ENCODE peak calls at places on chromosomes 3 and 15, in eight cellular contexts. N is A549, Q is stomach, X is GM12878, F is tibial nerve, V is sigmoid colon, Y is upper lobe of left lung, W is transverse colon. P is an unnamed sample.

GRCh38 chr3:38404286-38404685 is 49.4 kb upstream of the ACVR2B start:
- DNase-seq in N (no peak), Q (no peak), X (no peak), F (no peak), V (peak), Y (peak), W (peak), P (no peak)

GRCh38 chr15:47439870-47440155 is 277.5 kb upstream of the SEMA6D start:
- DNase-seq in N (no peak), Q (no peak), X (no peak), F (no peak), V (no peak), Y (no peak), W (no peak), P (no peak)

GRCh38 chr3:107884719-107885460 is 205.9 kb downstream of the CD47 start:
- DNase-seq in N (no peak), Q (no peak), X (no peak), F (no peak), V (no peak), Y (no peak), W (no peak), P (no peak)

GRCh38 chr3:45105855-45106655 is 40.1 kb downstream of the CDCP1 start:
- DNase-seq in N (no peak), Q (no peak), X (no peak), F (no peak), V (no peak), Y (peak), W (no peak), P (no peak)

GRCh38 chr3:121488628-121489027 is 57.2 kb downstream of the POLQ start:
- DNase-seq in N (no peak), Q (no peak), X (no peak), F (no peak), V (no peak), Y (no peak), W (no peak), P (no peak)

GRCh38 chr3:154217663-154218062 is 96.5 kb downstream of the ARHGEF26 start:
- DNase-seq in N (no peak), Q (no peak), X (no peak), F (no peak), V (no peak), Y (no peak), W (no peak), P (no peak)

GRCh38 chr3:43418601-43419272 is 132.4 kb downstream of the SNRK start:
- DNase-seq in N (no peak), Q (no peak), X (no peak), F (no peak), V (no peak), Y (no peak), W (no peak), P (no peak)

GRCh38 chr15:66170042-66170441 is 83.5 kb downstream of the MEGF11 start:
- DNase-seq in N (no peak), Q (no peak), X (no peak), F (no peak), V (no peak), Y (no peak), W (no peak), P (no peak)

GRCh38 chr15:48645558-48646330 is at the start of gene FBN1:
- DNase-seq in N (peak), Q (peak), X (peak), F (peak), V (peak), Y (peak), W (peak), P (peak)

GRCh38 chr3:126986001-126986400 is 3.1 kb downstream of the PLXNA1 start:
- DNase-seq in N (no peak), Q (no peak), X (no peak), F (no peak), V (no peak), Y (no peak), W (no peak), P (no peak)

GRCh38 chr15:41895491-41895890 is 1.6 kb upstream of the SPTBN5 start:
- DNase-seq in N (no peak), Q (no peak), X (no peak), F (no peak), V (no peak), Y (no peak), W (no peak), P (no peak)

GRCh38 chr3:120795017-120795648 is 52.6 kb downstream of the GTF2E1 start:
- DNase-seq in N (peak), Q (peak), X (peak), F (peak), V (peak), Y (peak), W (peak), P (peak)

GRCh38 chr15:60257760-60258159 is 140.0 kb downstream of the ANXA2 start:
- DNase-seq in N (no peak), Q (no peak), X (no peak), F (no peak), V (no peak), Y (no peak), W (no peak), P (no peak)

GRCh38 chr15:93088200-93088980 is 621 bp downstream of the RGMA start:
- DNase-seq in N (peak), Q (no peak), X (no peak), F (no peak), V (peak), Y (no peak), W (no peak), P (peak)

GRCh38 chr3:11853450-11853849 is 6.8 kb upstream of the TAMM41 start:
- DNase-seq in N (no peak), Q (no peak), X (no peak), F (no peak), V (no peak), Y (no peak), W (no peak), P (no peak)

GRCh38 chr15:39774688-39775267 is 7.9 kb downstream of the FSIP1 start:
- DNase-seq in N (no peak), Q (no peak), X (no peak), F (no peak), V (no peak), Y (no peak), W (no peak), P (no peak)

GRCh38 chr3:184513276-184514150 is 48.1 kb upstream of the EPHB3 start:
- DNase-seq in N (peak), Q (peak), X (peak), F (peak), V (peak), Y (peak), W (peak), P (peak)

GRCh38 chr3:177498037-177498857 is 301.0 kb upstream of the TBL1XR1 start:
- DNase-seq in N (peak), Q (peak), X (no peak), F (peak), V (no peak), Y (peak), W (no peak), P (no peak)

GRCh38 chr15:47975422-47975821 is 145.4 kb upstream of the SLC24A5 start:
- DNase-seq in N (no peak), Q (no peak), X (no peak), F (no peak), V (no peak), Y (no peak), W (no peak), P (no peak)

GRCh38 chr3:52896613-52897012 is 735 bp downstream of the STIMATE start:
- DNase-seq in N (no peak), Q (no peak), X (no peak), F (no peak), V (no peak), Y (peak), W (no peak), P (no peak)

GRCh38 chr3:55893045-55893664 is 406.0 kb upstream of the WNT5A start:
- DNase-seq in N (no peak), Q (no peak), X (no peak), F (no peak), V (no peak), Y (no peak), W (no peak), P (no peak)
- TF ChIP-seq EP300 in N (no peak), Q (no peak), X (no peak), F (no peak), V (no peak), Y (no peak), W (no peak), P (no peak)

GRCh38 chr15:101489236-101489632 is 273 bp downstream of the PCSK6 start:
- DNase-seq in N (peak), Q (peak), X (no peak), F (no peak), V (no peak), Y (peak), W (peak), P (peak)
- H3K27ac ChIP-seq in N (peak), Q (no peak), X (no peak), F (no peak), V (no peak), Y (no peak), W (no peak), P (no peak)

GRCh38 chr3:140501054-140501769 is 176.7 kb upstream of the TRIM42 start:
- DNase-seq in N (no peak), Q (no peak), X (no peak), F (no peak), V (no peak), Y (no peak), W (no peak), P (no peak)

GRCh38 chr3:140499114-140499757 is 178.6 kb upstream of the TRIM42 start:
- DNase-seq in N (peak), Q (no peak), X (no peak), F (no peak), V (no peak), Y (no peak), W (no peak), P (no peak)

GRCh38 chr3:140505256-140505655 is 172.6 kb upstream of the TRIM42 start:
- DNase-seq in N (no peak), Q (no peak), X (peak), F (peak), V (no peak), Y (no peak), W (no peak), P (peak)

GRCh38 chr3:140500473-140500872 is 177.4 kb upstream of the TRIM42 start:
- DNase-seq in N (no peak), Q (no peak), X (no peak), F (no peak), V (no peak), Y (no peak), W (no peak), P (no peak)

GRCh38 chr3:140501770-140502364 is 176.0 kb upstream of the TRIM42 start:
- DNase-seq in N (no peak), Q (no peak), X (no peak), F (no peak), V (no peak), Y (no peak), W (no peak), P (no peak)
- TF ChIP-seq EP300 in N (no peak), Q (no peak), X (no peak), F (no peak), V (no peak), Y (no peak), W (no peak), P (no peak)

DNA sequence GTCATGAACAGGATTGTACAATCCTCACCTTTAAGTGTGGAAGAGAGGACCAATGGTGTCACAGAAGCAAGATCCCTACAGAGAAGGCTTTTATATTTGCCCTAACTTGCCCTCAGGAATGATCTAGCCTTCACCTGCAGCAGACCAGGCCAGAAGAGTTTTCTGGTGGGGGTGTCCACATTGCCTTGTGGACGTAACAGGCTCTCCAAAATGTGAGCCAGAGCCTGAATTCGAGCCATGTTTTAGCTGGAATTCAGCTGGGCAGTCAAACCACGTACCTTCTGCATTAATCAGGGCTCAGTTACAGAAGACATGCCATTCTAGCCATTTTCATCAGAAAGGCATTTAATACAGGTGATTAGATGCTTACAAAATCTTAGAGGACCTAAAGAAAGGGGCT is 23.6 kb upstream of the RAB7A start:
- DNase-seq in N (no peak), Q (no peak), X (no peak), F (no peak), V (no peak), Y (no peak), W (no peak), P (no peak)
- H3K27ac ChIP-seq in N (no peak), Q (no peak), X (no peak), F (no peak), V (no peak), Y (no peak), W (no peak), P (no peak)

GRCh38 chr3:72183489-72183888 is 398.5 kb upstream of the PROK2 start:
- DNase-seq in N (no peak), Q (no peak), X (no peak), F (no peak), V (no peak), Y (no peak), W (no peak), P (no peak)

GRCh38 chr3:72189344-72189743 is 404.4 kb upstream of the PROK2 start:
- DNase-seq in N (no peak), Q (no peak), X (no peak), F (no peak), V (no peak), Y (no peak), W (no peak), P (no peak)

GRCh38 chr3:72186485-72186864 is 401.5 kb upstream of the PROK2 start:
- DNase-seq in N (no peak), Q (no peak), X (no peak), F (no peak), V (no peak), Y (no peak), W (no peak), P (no peak)

GRCh38 chr3:72187131-72187530 is 402.2 kb upstream of the PROK2 start:
- DNase-seq in N (peak), Q (no peak), X (no peak), F (no peak), V (no peak), Y (no peak), W (no peak), P (no peak)

DNA sequence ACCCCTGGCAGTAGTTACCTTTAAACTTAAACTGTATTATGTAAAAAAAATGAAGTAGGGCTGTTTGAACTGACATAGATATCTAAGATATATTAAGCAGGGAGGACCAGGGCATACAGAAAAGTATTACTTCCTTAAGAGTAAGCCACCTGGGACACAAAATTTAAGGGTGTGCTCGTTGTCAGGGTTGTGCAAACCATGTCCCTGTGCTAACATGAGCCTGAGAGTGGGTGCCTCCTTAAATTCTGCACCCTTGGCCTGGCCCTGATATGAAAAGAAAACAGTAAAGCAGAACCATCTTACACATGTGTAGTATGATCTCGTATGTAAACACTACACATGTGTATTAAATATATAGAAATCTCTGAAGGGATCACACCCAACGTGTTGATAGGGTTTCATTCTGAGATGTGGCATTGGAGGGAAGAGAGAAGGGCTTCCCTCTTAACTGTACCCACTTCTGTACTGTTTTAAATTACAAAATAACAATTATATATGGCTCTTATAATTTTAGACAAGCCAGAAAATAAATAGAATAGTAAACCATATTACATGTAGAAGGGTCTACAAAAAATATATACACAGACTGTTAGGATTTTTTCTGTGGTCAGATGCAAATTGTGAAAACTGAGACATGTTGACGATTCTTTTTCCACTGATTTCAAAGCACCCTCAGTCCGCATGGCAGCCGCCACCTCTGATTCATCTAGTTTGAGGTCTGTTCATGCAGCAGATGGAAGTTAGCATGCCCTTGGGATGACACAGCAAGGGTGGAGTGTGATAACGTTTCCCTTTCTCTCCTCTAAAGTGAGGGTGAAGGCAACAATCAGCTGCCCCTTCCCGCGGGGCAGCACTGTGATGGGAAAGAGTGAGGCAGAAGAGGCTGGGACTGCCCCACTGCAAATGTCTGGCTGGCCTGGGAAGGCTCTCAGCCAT is 400.9 kb upstream of the PROK2 start:
- DNase-seq in N (peak), Q (no peak), X (no peak), F (no peak), V (no peak), Y (no peak), W (no peak), P (no peak)
- TF ChIP-seq EP300 in N (no peak), Q (no peak), X (no peak), F (no peak), V (no peak), Y (no peak), W (no peak), P (no peak)

GRCh38 chr3:64082917-64083587 is 59.8 kb upstream of the PSMD6 start:
- DNase-seq in N (no peak), Q (no peak), X (no peak), F (no peak), V (no peak), Y (no peak), W (no peak), P (no peak)

GRCh38 chr3:64086479-64086878 is 63.2 kb upstream of the PSMD6 start:
- DNase-seq in N (no peak), Q (no peak), X (no peak), F (no peak), V (no peak), Y (no peak), W (no peak), P (no peak)

GRCh38 chr3:64083588-64083974 is 60.3 kb upstream of the PSMD6 start:
- DNase-seq in N (no peak), Q (no peak), X (no peak), F (no peak), V (no peak), Y (no peak), W (no peak), P (no peak)

GRCh38 chr3:64082411-64082810 is 59.1 kb upstream of the PSMD6 start:
- DNase-seq in N (no peak), Q (no peak), X (no peak), F (no peak), V (no peak), Y (no peak), W (no peak), P (no peak)

DNA sequence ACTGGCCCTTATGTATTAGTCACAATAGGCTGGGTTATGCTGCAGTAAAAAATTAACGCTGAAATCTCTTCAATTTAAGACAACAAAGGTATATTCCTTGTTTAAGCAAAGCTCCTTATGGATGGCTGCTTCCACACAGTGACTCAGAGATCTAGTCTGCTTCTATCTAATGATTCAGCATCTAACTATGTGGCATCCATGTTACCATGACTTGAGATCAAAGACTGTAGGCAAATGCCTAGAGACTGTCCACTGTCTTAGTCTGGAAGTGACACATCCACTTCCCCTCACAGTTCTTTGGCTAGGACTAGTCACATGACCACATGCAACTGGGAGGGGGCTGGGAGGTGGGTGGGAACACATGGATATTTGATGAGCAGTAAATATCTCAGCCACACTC is 61.3 kb upstream of the PSMD6 start:
- DNase-seq in N (peak), Q (no peak), X (no peak), F (no peak), V (no peak), Y (no peak), W (no peak), P (no peak)
- H3K27ac ChIP-seq in N (peak), Q (no peak), X (no peak), F (no peak), V (no peak), Y (no peak), W (no peak), P (no peak)

DNA sequence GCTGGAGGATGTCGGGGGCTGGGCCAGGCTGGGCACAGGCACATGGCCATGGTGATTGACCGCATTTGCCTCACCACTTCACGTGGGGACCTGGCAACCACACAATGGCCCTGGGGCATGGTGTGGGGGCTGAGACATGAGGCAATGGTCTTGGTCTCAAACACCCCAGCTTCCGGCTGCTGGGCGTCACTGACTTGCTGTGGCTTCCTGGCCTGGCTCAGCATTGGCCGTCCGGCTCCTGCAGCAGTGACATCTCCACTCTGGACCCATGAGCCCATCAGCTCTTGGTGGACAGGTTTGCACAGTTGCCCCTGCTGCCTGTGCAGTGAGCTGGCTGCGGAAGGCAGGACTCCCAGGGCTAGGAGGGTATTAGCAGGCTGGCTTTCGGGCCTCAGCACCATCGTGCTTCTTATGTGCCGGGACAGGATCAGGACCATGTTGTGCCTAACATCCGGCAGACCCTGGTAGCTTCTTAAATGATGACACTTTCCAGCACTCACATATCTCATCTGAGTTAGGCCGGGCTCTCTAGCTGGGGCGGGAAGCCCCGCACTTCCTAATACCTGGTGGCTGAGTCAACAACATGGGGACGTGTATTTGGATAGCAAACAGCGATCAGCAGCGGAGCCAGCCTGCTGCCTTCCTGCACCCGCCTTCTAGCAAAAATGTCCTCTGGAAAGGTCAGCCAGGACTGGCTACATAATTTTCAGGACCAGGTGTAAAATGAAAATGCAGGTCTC is 34.1 kb downstream of the ZNF710 start:
- DNase-seq in N (peak), Q (peak), X (no peak), F (peak), V (peak), Y (peak), W (peak), P (no peak)
- TF ChIP-seq EP300 in N (no peak), Q (no peak), X (no peak), F (peak), V (no peak), Y (no peak), W (no peak), P (no peak)

DNA sequence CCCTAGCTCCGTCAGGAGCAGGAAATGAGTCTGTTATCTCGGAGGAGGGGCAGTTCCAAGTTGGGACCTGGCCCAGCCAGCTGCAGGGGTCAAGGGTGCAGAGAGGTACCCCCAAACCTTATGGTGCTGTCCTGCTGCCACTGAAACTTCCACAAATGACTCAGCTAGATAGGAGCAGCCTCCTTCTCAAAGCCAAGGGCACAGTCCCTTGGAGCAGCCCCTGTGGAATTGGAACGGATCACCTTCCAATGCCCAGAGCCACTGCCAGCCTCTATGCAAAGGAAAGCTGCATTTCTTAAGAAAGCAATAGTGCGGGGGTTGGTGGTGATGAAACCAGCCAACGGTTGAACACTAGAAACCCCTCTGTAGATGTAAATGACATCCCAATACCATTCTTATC is 19.6 kb upstream of the LRRK1 start:
- DNase-seq in N (no peak), Q (no peak), X (no peak), F (no peak), V (peak), Y (no peak), W (no peak), P (no peak)
- H3K27ac ChIP-seq in N (no peak), Q (no peak), X (no peak), F (no peak), V (no peak), Y (no peak), W (no peak), P (no peak)

GRCh38 chr3:170359178-170359704 is 1.7 kb downstream of the SKIL start:
- DNase-seq in N (no peak), Q (no peak), X (no peak), F (no peak), V (no peak), Y (no peak), W (no peak), P (peak)
- TF ChIP-seq EP300 in N (no peak), Q (no peak), X (no peak), F (no peak), V (no peak), Y (no peak), W (no peak), P (no peak)

P was measured in ovary.